ENCODE peak calls at places on chromosome 17, in seven cellular contexts. One of them, this sample, is unnamed.

GRCh38 chr17:38707678-38708351 is 2.7 kb downstream of the MLLT6 start:
- DNase-seq in endothelial cell of umbilical vein: no peak
- DNase-seq in GM23338: peak
- DNase-seq in heart right ventricle: no peak
- DNase-seq in CD8-positive, alpha-beta T cell: no peak
- DNase-seq in ascending aorta: no peak
- DNase-seq in spleen: no peak
- DNase-seq in this sample: no peak

GRCh38 chr17:72465191-72466024 is 344.6 kb downstream of the SOX9 start:
- DNase-seq in spleen: peak
- DNase-seq in heart right ventricle: no peak
- DNase-seq in CD8-positive, alpha-beta T cell: no peak
- DNase-seq in endothelial cell of umbilical vein: no peak
- DNase-seq in ascending aorta: no peak
- DNase-seq in GM23338: no peak
- DNase-seq in this sample: no peak

GRCh38 chr17:9765302-9765701 is 26.1 kb downstream of the DHRS7C start:
- DNase-seq in heart right ventricle: no peak
- DNase-seq in endothelial cell of umbilical vein: no peak
- DNase-seq in spleen: no peak
- DNase-seq in CD8-positive, alpha-beta T cell: no peak
- DNase-seq in GM23338: no peak
- DNase-seq in ascending aorta: no peak
- DNase-seq in this sample: no peak

GRCh38 chr17:38538906-38539305 is 66.8 kb downstream of the SRCIN1 start:
- DNase-seq in GM23338: no peak
- DNase-seq in endothelial cell of umbilical vein: no peak
- DNase-seq in spleen: no peak
- DNase-seq in CD8-positive, alpha-beta T cell: no peak
- DNase-seq in heart right ventricle: no peak
- DNase-seq in ascending aorta: no peak
- DNase-seq in this sample: no peak

GRCh38 chr17:28053044-28053670 is 10.7 kb downstream of the NLK start:
- DNase-seq in ascending aorta: no peak
- DNase-seq in GM23338: no peak
- DNase-seq in heart right ventricle: no peak
- DNase-seq in CD8-positive, alpha-beta T cell: no peak
- DNase-seq in spleen: no peak
- DNase-seq in endothelial cell of umbilical vein: no peak
- DNase-seq in this sample: no peak

GRCh38 chr17:57956311-57957119 is 1.3 kb upstream of the CUEDC1 start:
- DNase-seq in CD8-positive, alpha-beta T cell: peak
- DNase-seq in GM23338: peak
- DNase-seq in spleen: peak
- DNase-seq in endothelial cell of umbilical vein: no peak
- DNase-seq in heart right ventricle: no peak
- DNase-seq in ascending aorta: peak
- DNase-seq in this sample: peak

GRCh38 chr17:17789828-17790672 is 46.7 kb downstream of the SREBF1 start:
- DNase-seq in GM23338: no peak
- DNase-seq in ascending aorta: no peak
- DNase-seq in CD8-positive, alpha-beta T cell: no peak
- DNase-seq in spleen: no peak
- DNase-seq in endothelial cell of umbilical vein: no peak
- DNase-seq in heart right ventricle: no peak
- DNase-seq in this sample: no peak

GRCh38 chr17:17840751-17841591 is 4.2 kb upstream of the SREBF1 start:
- DNase-seq in spleen: no peak
- DNase-seq in ascending aorta: no peak
- DNase-seq in CD8-positive, alpha-beta T cell: peak
- DNase-seq in heart right ventricle: no peak
- DNase-seq in endothelial cell of umbilical vein: peak
- DNase-seq in GM23338: peak
- DNase-seq in this sample: no peak

GRCh38 chr17:3695129-3695722 is 729 bp downstream of the P2RX5 start:
- DNase-seq in CD8-positive, alpha-beta T cell: no peak
- DNase-seq in endothelial cell of umbilical vein: no peak
- DNase-seq in ascending aorta: no peak
- DNase-seq in heart right ventricle: peak
- DNase-seq in spleen: no peak
- DNase-seq in GM23338: no peak
- DNase-seq in this sample: no peak
- H3K4me3 ChIP-seq in CD8-positive, alpha-beta T cell: peak
- H3K4me3 ChIP-seq in endothelial cell of umbilical vein: no peak
- H3K4me3 ChIP-seq in ascending aorta: peak
- H3K4me3 ChIP-seq in heart right ventricle: peak
- H3K4me3 ChIP-seq in spleen: peak
- H3K4me3 ChIP-seq in GM23338: peak
- H3K4me3 ChIP-seq in this sample: peak

GRCh38 chr17:78390241-78391050 is 12.0 kb downstream of the PGS1 start:
- DNase-seq in spleen: no peak
- DNase-seq in heart right ventricle: peak
- DNase-seq in CD8-positive, alpha-beta T cell: no peak
- DNase-seq in GM23338: peak
- DNase-seq in endothelial cell of umbilical vein: no peak
- DNase-seq in ascending aorta: no peak
- DNase-seq in this sample: no peak
- TF ChIP-seq CTCF in spleen: no peak
- TF ChIP-seq CTCF in heart right ventricle: no peak
- TF ChIP-seq CTCF in CD8-positive, alpha-beta T cell: no peak
- TF ChIP-seq CTCF in GM23338: peak
- TF ChIP-seq CTCF in endothelial cell of umbilical vein: no peak
- TF ChIP-seq CTCF in ascending aorta: no peak
- TF ChIP-seq CTCF in this sample: no peak

DNA sequence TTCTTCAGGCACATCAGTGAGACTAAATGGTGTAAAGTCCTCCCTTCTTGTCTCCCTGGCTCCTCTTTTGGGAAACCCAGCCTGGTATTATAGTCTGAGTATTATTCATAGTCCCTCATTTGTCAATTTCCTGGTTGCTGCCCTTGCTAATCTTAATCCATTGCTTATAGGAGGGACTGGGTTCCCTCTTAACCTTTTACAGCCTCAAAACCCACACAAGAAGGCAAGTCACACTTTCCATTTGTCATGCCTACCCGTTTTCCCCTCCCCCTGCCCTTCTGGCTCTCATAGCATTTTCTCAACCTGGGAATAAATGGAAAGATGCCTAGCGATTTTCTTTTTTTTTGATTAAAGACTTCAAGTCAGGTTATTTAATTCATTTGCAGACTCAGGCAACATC is 124.8 kb downstream of the MAP2K6 start:
- DNase-seq in CD8-positive, alpha-beta T cell: no peak
- DNase-seq in GM23338: no peak
- DNase-seq in spleen: no peak
- DNase-seq in ascending aorta: no peak
- DNase-seq in endothelial cell of umbilical vein: no peak
- DNase-seq in heart right ventricle: no peak
- DNase-seq in this sample: no peak
- H3K27ac ChIP-seq in CD8-positive, alpha-beta T cell: no peak
- H3K27ac ChIP-seq in GM23338: no peak
- H3K27ac ChIP-seq in spleen: no peak
- H3K27ac ChIP-seq in ascending aorta: no peak
- H3K27ac ChIP-seq in endothelial cell of umbilical vein: peak
- H3K27ac ChIP-seq in heart right ventricle: no peak
- H3K27ac ChIP-seq in this sample: no peak

GRCh38 chr17:68343976-68344375 is 52.7 kb downstream of the ARSG start:
- DNase-seq in spleen: no peak
- DNase-seq in heart right ventricle: no peak
- DNase-seq in GM23338: no peak
- DNase-seq in endothelial cell of umbilical vein: no peak
- DNase-seq in ascending aorta: no peak
- DNase-seq in CD8-positive, alpha-beta T cell: no peak
- DNase-seq in this sample: no peak

GRCh38 chr17:68347380-68347779 is 56.1 kb downstream of the ARSG start:
- DNase-seq in GM23338: no peak
- DNase-seq in spleen: no peak
- DNase-seq in endothelial cell of umbilical vein: peak
- DNase-seq in heart right ventricle: no peak
- DNase-seq in ascending aorta: no peak
- DNase-seq in CD8-positive, alpha-beta T cell: no peak
- DNase-seq in this sample: no peak

GRCh38 chr17:68341482-68341881 is 50.2 kb downstream of the ARSG start:
- DNase-seq in CD8-positive, alpha-beta T cell: no peak
- DNase-seq in GM23338: no peak
- DNase-seq in endothelial cell of umbilical vein: no peak
- DNase-seq in spleen: no peak
- DNase-seq in heart right ventricle: no peak
- DNase-seq in ascending aorta: no peak
- DNase-seq in this sample: no peak

GRCh38 chr17:68346448-68346847 is 55.2 kb downstream of the ARSG start:
- DNase-seq in spleen: peak
- DNase-seq in heart right ventricle: peak
- DNase-seq in endothelial cell of umbilical vein: no peak
- DNase-seq in ascending aorta: peak
- DNase-seq in CD8-positive, alpha-beta T cell: peak
- DNase-seq in GM23338: no peak
- DNase-seq in this sample: no peak

GRCh38 chr17:68344701-68345136 is 53.4 kb downstream of the ARSG start:
- DNase-seq in spleen: peak
- DNase-seq in CD8-positive, alpha-beta T cell: peak
- DNase-seq in endothelial cell of umbilical vein: no peak
- DNase-seq in GM23338: no peak
- DNase-seq in ascending aorta: no peak
- DNase-seq in heart right ventricle: no peak
- DNase-seq in this sample: no peak
- H3K4me3 ChIP-seq in spleen: peak
- H3K4me3 ChIP-seq in CD8-positive, alpha-beta T cell: no peak
- H3K4me3 ChIP-seq in endothelial cell of umbilical vein: no peak
- H3K4me3 ChIP-seq in GM23338: no peak
- H3K4me3 ChIP-seq in ascending aorta: no peak
- H3K4me3 ChIP-seq in heart right ventricle: no peak
- H3K4me3 ChIP-seq in this sample: no peak